ENCODE peak calls at places on chromosome 22, in ten cellular contexts. S, I, F, Z, C, B, U, O, T and E are unnamed samples.

GRCh38 chr22:46515208-46516111 is 22.0 kb downstream of the CELSR1 start:
- DNase-seq in S (no peak), B (no peak), Z (no peak), O (no peak), U (no peak), I (no peak), T (no peak), F (no peak), C (no peak), E (peak)

GRCh38 chr22:43128928-43129424 is 14.2 kb downstream of the MCAT start:
- DNase-seq in B (peak), S (no peak), U (no peak), F (no peak), Z (no peak), I (no peak), O (no peak), T (no peak), C (no peak), E (no peak)

GRCh38 chr22:20530368-20531153 is 23.2 kb downstream of the MED15 start:
- DNase-seq in I (no peak), F (no peak), B (no peak), Z (no peak), O (no peak), U (no peak), C (peak), T (no peak), S (no peak), E (no peak)

GRCh38 chr22:43249789-43250188 is 62.9 kb upstream of the TTLL12 start:
- DNase-seq in C (no peak), S (no peak), U (no peak), Z (no peak), F (no peak), B (no peak), T (no peak), I (no peak), O (no peak), E (no peak)

GRCh38 chr22:20748820-20749428 is 25.0 kb upstream of the SERPIND1 start:
- DNase-seq in B (no peak), T (no peak), O (no peak), F (no peak), C (peak), S (no peak), U (no peak), Z (no peak), I (no peak), E (no peak)

GRCh38 chr22:27336151-27337090 is 465.1 kb downstream of the MN1 start:
- DNase-seq in O (no peak), F (no peak), I (no peak), B (no peak), Z (no peak), C (no peak), S (no peak), U (no peak), T (no peak), E (no peak)

GRCh38 chr22:42961815-42962214 is 53.1 kb downstream of the PACSIN2 start:
- DNase-seq in B (no peak), U (no peak), O (no peak), C (no peak), T (no peak), F (no peak), I (no peak), S (peak), Z (no peak), E (no peak)

GRCh38 chr22:46320166-46320710 is 15.3 kb upstream of the TRMU start:
- DNase-seq in I (no peak), T (no peak), B (no peak), S (no peak), O (no peak), F (no peak), C (peak), U (no peak), Z (no peak), E (no peak)

GRCh38 chr22:25021409-25021808 is 68.9 kb downstream of the KIAA1671 start:
- DNase-seq in U (no peak), I (no peak), Z (no peak), B (no peak), O (no peak), C (no peak), F (no peak), T (no peak), S (no peak), E (no peak)

GRCh38 chr22:50016988-50017700 is 4.6 kb upstream of the IL17REL start:
- DNase-seq in O (no peak), B (no peak), I (peak), T (no peak), S (no peak), U (no peak), C (no peak), F (no peak), Z (no peak), E (no peak)

GRCh38 chr22:39223091-39223710 is 21.6 kb downstream of the PDGFB start:
- DNase-seq in Z (no peak), C (peak), S (no peak), O (no peak), U (no peak), T (no peak), F (no peak), I (no peak), B (no peak), E (peak)

GRCh38 chr22:44712156-44712555 is 10.2 kb downstream of the PRR5 start:
- DNase-seq in F (no peak), U (no peak), C (peak), B (no peak), O (no peak), Z (no peak), T (no peak), I (no peak), S (no peak), E (no peak)